ENCODE peak calls at places on chromosomes 4 and X, in ten cellular contexts. H, P, D, Y, Q, L, U, I, A and V are unnamed samples.

GRCh38 chr4:160352637-160353036 is 1249.8 kb downstream of the RAPGEF2 start:
- DNase-seq in Q (no peak), A (no peak), D (no peak), P (no peak), I (no peak), U (no peak), H (no peak), L (no peak), Y (no peak), V (no peak)

GRCh38 chr4:139509727-139510410 is 46.1 kb downstream of the SETD7 start:
- DNase-seq in P (no peak), I (peak; percentile 29), U (no peak), Y (no peak), Q (no peak), H (no peak), L (peak; percentile 38), D (no peak), A (no peak), V (no peak)

GRCh38 chr4:138348055-138348454 is 105.9 kb upstream of the SLC7A11 start:
- DNase-seq in A (no peak), H (no peak), L (no peak), I (no peak), Y (no peak), P (no peak), Q (no peak), U (peak; percentile 32), D (no peak), V (no peak)

GRCh38 chr4:39255916-39256315 is 73.6 kb downstream of the WDR19 start:
- DNase-seq in U (no peak), A (no peak), P (no peak), Q (no peak), Y (peak; percentile 23), H (no peak), L (peak; percentile 77), I (no peak), D (no peak), V (no peak)

GRCh38 chrX:2631743-2632532 is 59.2 kb upstream of the CD99 start:
- DNase-seq in L (no peak), A (no peak), Y (no peak), D (no peak), I (no peak), P (no peak), U (no peak), H (no peak), Q (no peak), V (no peak)

GRCh38 chr4:46999584-46999983 is 6.2 kb upstream of the GABRA4 start:
- DNase-seq in Q (no peak), H (no peak), D (no peak), U (no peak), P (no peak), I (no peak), Y (peak; percentile 31), A (no peak), L (peak; percentile 49), V (no peak)

GRCh38 chrX:84044051-84044450 is 143.9 kb downstream of the RPS6KA6 start:
- DNase-seq in A (no peak), P (no peak), Q (no peak), D (no peak), U (no peak), Y (no peak), L (no peak), I (no peak), H (no peak), V (no peak)

GRCh38 chr4:142079951-142080350 is 443.6 kb downstream of the IL15 start:
- DNase-seq in H (no peak), A (no peak), U (no peak), I (no peak), Y (no peak), P (no peak), Q (no peak), D (no peak), L (no peak), V (no peak)

GRCh38 chr4:76690906-76691275 is 207.1 kb downstream of the SOWAHB start:
- DNase-seq in Q (no peak), I (no peak), D (no peak), P (no peak), U (no peak), A (no peak), Y (no peak), L (no peak), H (no peak), V (no peak)

GRCh38 chrX:9416562-9417319 is 48.1 kb upstream of the TBL1X start:
- DNase-seq in H (no peak), L (peak; percentile 77), P (peak; percentile 26), U (no peak), A (peak; percentile 7), I (no peak), Q (no peak), D (no peak), Y (no peak), V (no peak)

GRCh38 chrX:67692246-67692645 is 148.4 kb downstream of the AR start:
- DNase-seq in H (no peak), D (no peak), U (no peak), A (no peak), I (no peak), L (peak; percentile 41), Q (no peak), Y (peak; percentile 84), P (peak; percentile 31), V (peak; percentile 23)

GRCh38 chrX:13598877-13599276 is 29.5 kb downstream of the EGFL6 start:
- DNase-seq in P (no peak), H (no peak), Q (no peak), A (no peak), L (peak; percentile 2), U (no peak), Y (no peak), I (no peak), D (no peak), V (no peak)

GRCh38 chr4:185004562-185005208 is 13.6 kb upstream of the HELT start:
- DNase-seq in A (peak; percentile 12), P (no peak), D (no peak), L (no peak), Q (no peak), H (no peak), U (no peak), I (no peak), Y (no peak), V (no peak)

GRCh38 chrX:103356897-103357296 is 591 bp downstream of the TCEAL9 start:
- DNase-seq in Q (no peak), A (peak; percentile 16), D (no peak), U (no peak), P (no peak), I (no peak), L (no peak), H (no peak), Y (no peak), V (no peak)

GRCh38 chr4:111934294-111934693 is 211.0 kb upstream of the FAM241A start:
- DNase-seq in U (no peak), A (no peak), D (no peak), Y (no peak), P (no peak), L (no peak), H (no peak), Q (no peak), I (no peak), V (no peak)

GRCh38 chrX:79511799-79512198 is 144.7 kb upstream of the ITM2A start:
- DNase-seq in Y (no peak), D (no peak), Q (no peak), U (no peak), A (no peak), I (no peak), H (no peak), P (no peak), L (no peak), V (no peak)

GRCh38 chrX:79515529-79515928 is 148.4 kb upstream of the ITM2A start:
- DNase-seq in U (no peak), D (no peak), L (no peak), P (no peak), Y (no peak), Q (no peak), A (no peak), H (no peak), I (no peak), V (no peak)
- TF ChIP-seq CTCF in U (no peak), D (no peak), L (no peak), P (no peak), Y (no peak), Q (no peak), A (no peak), H (no peak), I (no peak), V (no peak)

GRCh38 chrX:372856-373640 is 13.7 kb downstream of the PPP2R3B start:
- DNase-seq in Y (peak; percentile 41), I (no peak), U (no peak), L (peak; percentile 34), A (no peak), H (no peak), Q (no peak), D (no peak), P (no peak), V (no peak)
- H3K4me3 ChIP-seq in Y (peak overlapping the region; percentile 52), I (peak overlapping the region; percentile 44), U (no peak overlapping the region), L (peak overlapping the region; percentile 41), A (peak overlapping the region; percentile 28), H (no peak overlapping the region), Q (no peak overlapping the region), D (peak overlapping the region; percentile 58), P (peak overlapping the region; percentile 51), V (peak overlapping the region; percentile 28)

GRCh38 chr4:44421330-44421729 is 27.3 kb downstream of the KCTD8 start:
- DNase-seq in I (no peak), L (no peak), H (no peak), Q (no peak), D (no peak), A (no peak), Y (no peak), U (no peak), P (no peak), V (no peak)

GRCh38 chr4:44422912-44423311 is 25.7 kb downstream of the KCTD8 start:
- DNase-seq in P (no peak), I (no peak), A (no peak), Q (no peak), H (no peak), U (no peak), Y (no peak), L (no peak), D (no peak), V (no peak)

GRCh38 chr4:44425614-44426208 is 22.9 kb downstream of the KCTD8 start:
- DNase-seq in A (no peak), D (no peak), U (no peak), I (no peak), H (no peak), Q (no peak), P (no peak), L (peak; percentile 50), Y (no peak), V (no peak)
- TF ChIP-seq CTCF in A (no peak), D (no peak), U (peak; percentile 21), I (no peak), H (no peak), Q (no peak), P (no peak), L (peak; percentile 69), Y (peak; percentile 71), V (peak; percentile 64)

DNA sequence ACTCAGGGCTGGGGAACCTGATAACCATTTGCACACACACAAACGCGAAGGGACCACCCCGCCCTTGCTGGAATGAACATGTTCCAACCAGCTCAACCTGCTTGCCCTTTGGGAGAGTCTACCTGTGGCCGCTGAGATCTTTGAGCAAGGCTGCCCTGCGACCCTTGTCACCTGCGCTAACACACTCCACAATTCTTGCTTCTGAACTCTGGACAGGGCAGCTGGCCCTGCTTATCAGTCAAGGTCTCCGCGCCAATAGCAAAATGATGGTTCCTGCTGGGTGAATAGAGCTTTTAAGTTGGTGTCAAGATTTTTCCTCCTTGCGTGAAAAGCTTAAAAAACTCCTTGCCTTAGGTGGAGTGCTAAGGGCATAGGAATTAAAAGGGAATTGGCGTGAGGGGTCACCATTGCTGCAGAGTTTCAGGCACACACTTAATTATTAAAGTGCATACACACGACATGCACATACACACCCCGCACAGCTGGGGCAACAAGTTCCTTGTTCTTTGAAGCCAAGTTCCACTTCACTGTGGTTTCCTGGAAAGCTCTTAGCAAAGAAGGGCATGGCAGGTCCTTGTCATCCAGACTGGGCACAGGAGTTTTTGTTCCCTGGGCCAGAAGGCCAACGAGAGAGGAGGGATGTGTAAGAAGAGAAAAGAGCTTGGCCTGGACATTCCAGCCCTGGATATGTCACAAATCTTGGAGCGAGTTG is 207.7 kb downstream of the STIM2 start:
- DNase-seq in A (no peak), Y (no peak), U (no peak), L (no peak), P (no peak), Q (no peak), H (no peak), I (no peak), D (no peak), V (no peak)
- H3K4me3 ChIP-seq in A (no peak overlapping the region), Y (no peak overlapping the region), U (no peak overlapping the region), L (no peak overlapping the region), P (no peak overlapping the region), Q (no peak overlapping the region), H (no peak overlapping the region), I (no peak overlapping the region), D (no peak overlapping the region), V (no peak overlapping the region)